ENCODE peak calls at places on chromosomes 11 and 22, in five cellular contexts. Z, C, M, X and J are unnamed samples.
A peak's percentile ranks its signal among the peaks of the same experiment; 100 is the strongest.

GRCh38 chr11:110711448-110711775 is 825 bp downstream of the ARHGAP20 start:
- DNase-seq in X (no peak), C (no peak), M (no peak), Z (no peak), J (no peak)

GRCh38 chr11:704799-705645 is 1.0 kb upstream of the EPS8L2 start:
- DNase-seq in C (peak; percentile 89), M (peak; percentile 87), X (peak; percentile 79), Z (no peak), J (no peak)

GRCh38 chr22:47564651-47565050 is 802.2 kb downstream of the TBC1D22A start:
- DNase-seq in C (no peak), Z (no peak), M (no peak), X (no peak), J (no peak)

GRCh38 chr11:93525601-93526000 is 17.6 kb downstream of the SMCO4 start:
- DNase-seq in X (no peak), M (no peak), C (no peak), Z (no peak), J (no peak)

GRCh38 chr11:131880279-131880678 is 509.9 kb downstream of the NTM start:
- DNase-seq in X (no peak), M (no peak), C (no peak), Z (no peak), J (no peak)

GRCh38 chr11:61694971-61695706 is 14.9 kb downstream of the DAGLA start:
- DNase-seq in C (peak; percentile 48), M (peak; percentile 43), Z (no peak), X (no peak), J (no peak)

GRCh38 chr11:14537134-14537599 is 17.0 kb upstream of the PSMA1 start:
- DNase-seq in M (peak; percentile 32), X (peak; percentile 44), Z (peak; percentile 57), C (peak; percentile 42), J (peak; percentile 76)

GRCh38 chr11:20632169-20632532 is 32.7 kb downstream of the SLC6A5 start:
- DNase-seq in M (no peak), X (no peak), Z (no peak), C (no peak), J (no peak)

GRCh38 chr11:126864934-126865333 is 135.6 kb downstream of the KIRREL3 start:
- DNase-seq in M (no peak), Z (no peak), X (no peak), C (no peak), J (no peak)

GRCh38 chr11:108802492-108802891 is 137.6 kb downstream of the DDX10 start:
- DNase-seq in M (no peak), X (no peak), C (no peak), Z (no peak), J (no peak)

GRCh38 chr22:44108076-44108475 is 72.6 kb upstream of the PARVG start:
- DNase-seq in C (no peak), Z (no peak), X (no peak), M (no peak), J (no peak)
- TF ChIP-seq POLR2A in C (no peak), Z (no peak), X (no peak), M (no peak), J (no peak)

DNA sequence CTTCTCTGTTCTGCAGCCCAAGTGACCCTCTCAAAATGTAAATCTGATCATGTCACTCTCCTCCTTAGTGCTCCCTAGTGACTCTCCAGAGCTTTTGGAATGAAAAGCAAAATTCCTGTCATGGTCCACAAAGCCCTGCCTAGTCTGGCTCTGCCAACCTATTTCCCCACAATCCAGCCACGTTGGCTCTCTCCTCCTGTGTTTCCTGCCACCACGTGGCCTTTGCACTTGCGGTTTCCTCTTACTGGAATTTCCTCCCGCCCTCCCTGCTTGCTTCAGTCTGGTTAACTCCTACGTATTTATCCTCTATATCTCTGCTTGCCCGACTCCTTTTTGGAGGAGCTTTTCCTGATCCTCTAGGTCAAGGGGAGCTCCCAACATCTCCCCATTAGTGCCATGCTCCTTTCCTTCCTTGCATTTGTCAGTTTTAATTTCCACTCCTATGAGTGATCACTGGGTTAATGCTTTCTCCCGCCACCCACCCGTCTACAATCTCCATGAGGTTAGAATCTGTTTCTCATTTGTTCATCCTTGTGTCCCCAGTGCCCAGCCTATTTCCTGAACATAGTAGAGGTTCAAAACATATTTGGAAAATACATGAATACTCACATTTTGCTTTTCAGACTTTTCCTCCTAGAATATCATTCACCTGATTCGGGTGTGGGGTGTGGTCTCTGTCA is 11.5 kb downstream of the NNMT start:
- DNase-seq in X (no peak), C (peak; percentile 20), M (no peak), Z (no peak), J (no peak)
- TF ChIP-seq POLR2A in X (no peak), C (no peak), M (no peak), Z (no peak), J (no peak)

GRCh38 chr11:46676436-46677158 is 23.8 kb downstream of the ARHGAP1 start:
- DNase-seq in X (no peak), M (no peak), Z (no peak), C (no peak), J (no peak)

GRCh38 chr11:46675949-46676348 is 24.5 kb downstream of the ARHGAP1 start:
- DNase-seq in C (no peak), M (no peak), X (no peak), Z (no peak), J (no peak)

GRCh38 chr11:46674463-46675287 is 25.7 kb downstream of the ARHGAP1 start:
- DNase-seq in C (no peak), X (no peak), M (peak; percentile 54), Z (peak; percentile 20), J (no peak)

GRCh38 chr11:46673713-46674462 is 26.5 kb downstream of the ARHGAP1 start:
- DNase-seq in X (no peak), M (no peak), Z (no peak), C (peak; percentile 50), J (no peak)

GRCh38 chr11:46675288-46675851 is 25.0 kb downstream of the ARHGAP1 start:
- DNase-seq in X (peak; percentile 52), C (peak; percentile 70), Z (no peak), M (peak; percentile 68), J (no peak)
- TF ChIP-seq POLR2A in X (no peak), C (peak; percentile 8), Z (no peak), M (no peak), J (no peak)

DNA sequence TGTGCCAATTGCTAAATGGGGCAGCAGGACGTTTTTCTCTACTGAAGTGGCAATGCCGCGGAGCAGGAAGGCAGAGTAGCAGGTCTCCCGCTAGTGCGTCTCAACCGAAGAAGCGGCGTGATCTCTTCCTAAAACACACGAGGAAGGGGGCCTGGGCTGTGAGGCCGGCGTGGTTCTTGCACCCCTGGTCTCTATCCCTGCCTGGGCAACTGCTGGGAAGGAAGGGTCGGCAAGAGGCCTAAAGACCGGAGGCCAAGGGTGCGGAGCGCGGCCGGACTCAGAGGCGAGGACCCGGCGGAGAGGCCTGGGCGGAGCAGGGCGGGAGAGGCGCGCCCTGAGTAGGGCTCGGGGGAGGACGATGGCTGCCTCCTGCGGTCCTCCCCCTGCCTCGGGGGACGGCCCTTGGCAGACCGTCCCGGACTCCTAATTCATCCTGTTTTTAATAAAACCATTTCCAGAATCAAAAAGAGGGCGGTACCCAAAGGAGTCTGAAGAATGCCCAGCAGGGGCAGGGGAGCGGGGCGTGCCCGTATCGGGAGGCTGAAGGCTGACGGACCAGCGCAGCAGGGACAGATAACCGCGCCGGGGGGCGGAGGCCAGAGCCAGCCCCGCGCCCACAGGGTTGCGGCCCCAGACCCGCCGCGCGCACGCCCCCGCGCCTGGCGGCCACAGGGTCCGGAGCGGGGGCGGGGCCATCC is 559 bp upstream of the APLP2 start:
- DNase-seq in X (peak; percentile 61), C (no peak), M (peak; percentile 75), Z (peak; percentile 43), J (no peak)
- TF ChIP-seq POLR2A in X (no peak), C (peak; percentile 37), M (peak; percentile 52), Z (no peak), J (peak; percentile 13)

DNA sequence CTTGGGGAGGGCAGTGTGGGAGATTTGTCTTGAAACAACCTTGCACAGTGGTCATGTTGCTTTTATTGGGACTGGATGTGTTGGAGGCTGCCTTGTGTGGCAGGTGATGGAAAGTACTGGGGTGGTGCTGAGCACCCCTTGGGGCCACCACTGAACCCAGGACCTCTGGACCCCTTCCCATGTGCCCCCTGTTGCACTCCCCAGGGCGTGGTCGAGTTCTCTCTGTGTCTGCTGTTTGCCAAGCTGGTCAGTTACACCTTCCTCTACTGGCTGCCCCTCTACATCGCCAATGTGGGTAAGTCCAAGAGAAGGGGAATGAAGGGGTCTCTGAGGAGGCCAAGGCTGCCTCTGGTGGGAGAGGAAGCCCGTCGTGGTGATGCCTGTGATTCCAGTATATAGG is 18.9 kb downstream of the SLC37A2 start:
- DNase-seq in M (no peak), X (no peak), C (no peak), Z (no peak), J (no peak)
- TF ChIP-seq POLR2A in M (no peak), X (no peak), C (no peak), Z (no peak), J (no peak)

GRCh38 chr22:27802389-27803079 is 978 bp upstream of the MN1 start:
- DNase-seq in C (no peak), Z (no peak), M (no peak), X (no peak), J (no peak)

GRCh38 chr22:27801197-27801615 is 350 bp downstream of the MN1 start:
- DNase-seq in M (peak; percentile 30), C (peak; percentile 36), X (peak; percentile 30), Z (no peak), J (no peak)

GRCh38 chr22:27799334-27800249 is 2.0 kb downstream of the MN1 start:
- DNase-seq in Z (no peak), X (no peak), M (no peak), C (no peak), J (no peak)

GRCh38 chr22:27800250-27801131 is 1.1 kb downstream of the MN1 start:
- DNase-seq in X (no peak), M (no peak), Z (no peak), C (no peak), J (no peak)

DNA sequence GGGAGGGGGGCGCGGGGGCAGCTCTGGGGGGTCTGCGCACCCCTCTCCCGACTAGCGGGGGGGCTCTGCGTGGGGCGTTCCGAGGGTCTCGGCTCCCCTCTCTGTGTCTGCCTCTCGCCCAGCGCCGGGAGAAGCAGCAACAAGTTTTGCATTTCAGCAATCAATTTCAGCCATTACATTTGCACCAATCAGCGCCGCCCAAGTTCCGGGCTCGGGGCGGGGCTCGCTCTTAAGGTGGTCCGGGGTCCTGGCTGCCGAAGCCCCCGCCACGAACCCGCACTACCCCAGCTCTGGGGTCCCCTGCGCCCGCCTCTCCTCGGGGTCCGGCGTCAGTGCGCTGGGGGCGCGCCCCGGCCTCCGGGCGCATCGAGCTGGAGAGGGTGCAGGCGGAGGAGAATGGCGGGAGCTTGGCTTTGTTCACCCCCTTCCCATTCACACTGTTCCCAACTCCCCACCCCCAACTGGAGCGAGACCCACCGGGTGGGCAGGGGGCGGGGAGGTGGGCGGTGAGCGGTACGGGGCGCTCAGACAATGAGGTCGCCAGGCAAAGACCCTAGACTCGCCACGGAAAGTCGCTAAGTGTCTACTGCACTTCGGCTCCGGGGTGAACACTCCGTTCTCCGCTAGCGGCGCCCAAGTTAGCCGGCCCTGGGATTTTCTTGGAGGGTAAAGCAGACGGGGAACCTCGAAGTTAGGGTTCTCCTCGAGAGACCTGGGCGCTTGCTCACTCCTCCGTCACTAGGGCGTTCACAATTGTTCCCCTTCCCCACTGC is at the start of gene MN1:
- DNase-seq in X (peak; percentile 39), M (peak; percentile 25), Z (peak; percentile 30), C (peak; percentile 41), J (no peak)
- TF ChIP-seq POLR2A in X (peak; percentile 15), M (no peak), Z (no peak), C (no peak), J (no peak)